ENCODE peak calls at places on chromosomes 12 and 14, in nine cellular contexts. One of them, this sample, is unnamed. For H3K4me1, the result is how much of the 10 kb centered on the place peaks cover.

GRCh38 chr14:88195676-88196075 is 127.4 kb downstream of the KCNK10 start:
- DNase-seq in vagina: no peak
- DNase-seq in body of pancreas: peak
- DNase-seq in Peyer's patch: no peak
- DNase-seq in neural progenitor cell: peak
- DNase-seq in Karpas-422: no peak
- DNase-seq in effector memory CD4-positive, alpha-beta T cell: no peak
- DNase-seq in spleen: no peak
- DNase-seq in stomach: no peak
- DNase-seq in this sample: no peak

GRCh38 chr14:88554458-88555286 is at the start of gene PTPN21:
- DNase-seq in vagina: no peak
- DNase-seq in body of pancreas: peak
- DNase-seq in Peyer's patch: no peak
- DNase-seq in neural progenitor cell: peak
- DNase-seq in Karpas-422: peak
- DNase-seq in effector memory CD4-positive, alpha-beta T cell: no peak
- DNase-seq in spleen: peak
- DNase-seq in stomach: peak
- DNase-seq in this sample: no peak

GRCh38 chr12:5480218-5480952 is 48.5 kb downstream of the NTF3 start:
- DNase-seq in vagina: no peak
- DNase-seq in body of pancreas: no peak
- DNase-seq in Peyer's patch: no peak
- DNase-seq in neural progenitor cell: peak
- DNase-seq in Karpas-422: no peak
- DNase-seq in effector memory CD4-positive, alpha-beta T cell: no peak
- DNase-seq in spleen: no peak
- DNase-seq in stomach: no peak
- DNase-seq in this sample: no peak

GRCh38 chr12:19388131-19388549 is 51.2 kb upstream of the AEBP2 start:
- DNase-seq in vagina: no peak
- DNase-seq in body of pancreas: no peak
- DNase-seq in Peyer's patch: peak
- DNase-seq in neural progenitor cell: no peak
- DNase-seq in Karpas-422: no peak
- DNase-seq in effector memory CD4-positive, alpha-beta T cell: no peak
- DNase-seq in spleen: no peak
- DNase-seq in stomach: no peak
- DNase-seq in this sample: no peak

GRCh38 chr12:69070319-69071090 is 137.5 kb upstream of the CPM start:
- DNase-seq in vagina: no peak
- DNase-seq in body of pancreas: peak
- DNase-seq in Peyer's patch: peak
- DNase-seq in neural progenitor cell: peak
- DNase-seq in Karpas-422: peak
- DNase-seq in effector memory CD4-positive, alpha-beta T cell: peak
- DNase-seq in spleen: no peak
- DNase-seq in stomach: peak
- DNase-seq in this sample: peak

GRCh38 chr12:110115675-110116074 is 8.5 kb upstream of the IFT81 start:
- DNase-seq in vagina: no peak
- DNase-seq in body of pancreas: no peak
- DNase-seq in Peyer's patch: no peak
- DNase-seq in neural progenitor cell: no peak
- DNase-seq in Karpas-422: no peak
- DNase-seq in effector memory CD4-positive, alpha-beta T cell: no peak
- DNase-seq in spleen: no peak
- DNase-seq in stomach: no peak
- DNase-seq in this sample: no peak

GRCh38 chr12:50647031-50647430 is 116.9 kb upstream of the ATF1 start:
- DNase-seq in vagina: no peak
- DNase-seq in body of pancreas: no peak
- DNase-seq in Peyer's patch: no peak
- DNase-seq in neural progenitor cell: no peak
- DNase-seq in Karpas-422: no peak
- DNase-seq in effector memory CD4-positive, alpha-beta T cell: no peak
- DNase-seq in spleen: no peak
- DNase-seq in stomach: no peak
- DNase-seq in this sample: no peak

GRCh38 chr12:52010152-52010622 is 3.4 kb downstream of the TAMALIN start:
- DNase-seq in vagina: no peak
- DNase-seq in body of pancreas: peak
- DNase-seq in Peyer's patch: no peak
- DNase-seq in neural progenitor cell: peak
- DNase-seq in Karpas-422: no peak
- DNase-seq in effector memory CD4-positive, alpha-beta T cell: no peak
- DNase-seq in spleen: peak
- DNase-seq in stomach: peak
- DNase-seq in this sample: no peak

GRCh38 chr14:99755068-99755405 is 38.2 kb upstream of the EML1 start:
- DNase-seq in vagina: no peak
- DNase-seq in body of pancreas: no peak
- DNase-seq in Peyer's patch: no peak
- DNase-seq in neural progenitor cell: no peak
- DNase-seq in Karpas-422: no peak
- DNase-seq in effector memory CD4-positive, alpha-beta T cell: no peak
- DNase-seq in spleen: no peak
- DNase-seq in stomach: no peak
- DNase-seq in this sample: no peak

GRCh38 chr12:77152623-77153193 is 87.3 kb upstream of the E2F7 start:
- DNase-seq in vagina: no peak
- DNase-seq in body of pancreas: no peak
- DNase-seq in Peyer's patch: no peak
- DNase-seq in neural progenitor cell: peak
- DNase-seq in Karpas-422: no peak
- DNase-seq in effector memory CD4-positive, alpha-beta T cell: no peak
- DNase-seq in spleen: no peak
- DNase-seq in stomach: no peak
- DNase-seq in this sample: no peak

GRCh38 chr12:19311165-19311564 is 128.1 kb upstream of the AEBP2 start:
- DNase-seq in vagina: no peak
- DNase-seq in body of pancreas: no peak
- DNase-seq in Peyer's patch: no peak
- DNase-seq in neural progenitor cell: no peak
- DNase-seq in Karpas-422: no peak
- DNase-seq in effector memory CD4-positive, alpha-beta T cell: no peak
- DNase-seq in spleen: no peak
- DNase-seq in stomach: no peak
- DNase-seq in this sample: no peak

GRCh38 chr14:21913759-21914158 is 240.1 kb upstream of the OR4E1 start:
- DNase-seq in vagina: no peak
- DNase-seq in body of pancreas: peak
- DNase-seq in Peyer's patch: peak
- DNase-seq in neural progenitor cell: peak
- DNase-seq in Karpas-422: peak
- DNase-seq in effector memory CD4-positive, alpha-beta T cell: peak
- DNase-seq in spleen: no peak
- DNase-seq in stomach: peak
- DNase-seq in this sample: peak

GRCh38 chr12:131912526-131913274 is 16.4 kb upstream of the PUS1 start:
- DNase-seq in vagina: no peak
- DNase-seq in body of pancreas: peak
- DNase-seq in Peyer's patch: peak
- DNase-seq in neural progenitor cell: no peak
- DNase-seq in Karpas-422: no peak
- DNase-seq in effector memory CD4-positive, alpha-beta T cell: no peak
- DNase-seq in spleen: no peak
- DNase-seq in stomach: peak
- DNase-seq in this sample: no peak

GRCh38 chr12:106297075-106297474 is 5.5 kb upstream of the TCP11L2 start:
- DNase-seq in vagina: no peak
- DNase-seq in body of pancreas: no peak
- DNase-seq in Peyer's patch: no peak
- DNase-seq in neural progenitor cell: no peak
- DNase-seq in Karpas-422: no peak
- DNase-seq in effector memory CD4-positive, alpha-beta T cell: no peak
- DNase-seq in spleen: no peak
- DNase-seq in stomach: no peak
- DNase-seq in this sample: no peak

GRCh38 chr12:69352904-69353303 is 4.7 kb downstream of the LYZ start:
- DNase-seq in vagina: no peak
- DNase-seq in body of pancreas: no peak
- DNase-seq in Peyer's patch: no peak
- DNase-seq in neural progenitor cell: no peak
- DNase-seq in Karpas-422: no peak
- DNase-seq in effector memory CD4-positive, alpha-beta T cell: no peak
- DNase-seq in spleen: no peak
- DNase-seq in stomach: no peak
- DNase-seq in this sample: no peak

GRCh38 chr12:104796475-104796862 is 161.6 kb downstream of the SLC41A2 start:
- DNase-seq in vagina: no peak
- DNase-seq in body of pancreas: no peak
- DNase-seq in Peyer's patch: no peak
- DNase-seq in neural progenitor cell: no peak
- DNase-seq in Karpas-422: no peak
- DNase-seq in effector memory CD4-positive, alpha-beta T cell: no peak
- DNase-seq in spleen: no peak
- DNase-seq in stomach: no peak
- DNase-seq in this sample: no peak

GRCh38 chr12:63821781-63822251 is 22.7 kb upstream of the SRGAP1 start:
- DNase-seq in vagina: no peak
- DNase-seq in body of pancreas: no peak
- DNase-seq in Peyer's patch: no peak
- DNase-seq in neural progenitor cell: no peak
- DNase-seq in Karpas-422: peak
- DNase-seq in effector memory CD4-positive, alpha-beta T cell: no peak
- DNase-seq in spleen: no peak
- DNase-seq in stomach: no peak
- DNase-seq in this sample: no peak

GRCh38 chr12:131540138-131540623 is 170.7 kb upstream of the SFSWAP start:
- DNase-seq in vagina: no peak
- DNase-seq in body of pancreas: no peak
- DNase-seq in Peyer's patch: no peak
- DNase-seq in neural progenitor cell: no peak
- DNase-seq in Karpas-422: no peak
- DNase-seq in effector memory CD4-positive, alpha-beta T cell: no peak
- DNase-seq in spleen: no peak
- DNase-seq in stomach: no peak
- DNase-seq in this sample: no peak

GRCh38 chr12:118447181-118447580 is 70.8 kb downstream of the SUDS3 start:
- DNase-seq in vagina: no peak
- DNase-seq in body of pancreas: no peak
- DNase-seq in Peyer's patch: no peak
- DNase-seq in neural progenitor cell: no peak
- DNase-seq in Karpas-422: no peak
- DNase-seq in effector memory CD4-positive, alpha-beta T cell: no peak
- DNase-seq in spleen: no peak
- DNase-seq in stomach: no peak
- DNase-seq in this sample: no peak

DNA sequence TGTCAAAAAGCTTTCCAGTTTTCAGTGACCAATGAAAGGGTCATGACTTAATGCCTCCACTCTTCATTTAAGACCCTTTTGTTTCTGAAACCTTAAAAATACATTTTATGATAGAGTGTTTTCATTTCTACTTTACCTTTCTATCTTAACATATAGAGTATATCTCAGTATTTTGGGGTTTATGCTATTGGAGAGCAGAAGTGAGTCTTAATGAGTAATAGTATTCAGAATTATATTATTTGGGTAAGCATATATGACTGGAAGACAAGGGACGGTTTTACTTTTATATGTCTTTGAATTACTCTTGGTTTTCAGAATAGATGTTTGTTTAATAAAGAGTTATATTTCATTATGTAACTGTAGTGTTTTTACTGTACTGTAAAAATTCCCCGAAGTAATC is 10.8 kb downstream of the ARHGAP5 start:
- DNase-seq in vagina: no peak
- DNase-seq in body of pancreas: no peak
- DNase-seq in Peyer's patch: no peak
- DNase-seq in neural progenitor cell: no peak
- DNase-seq in Karpas-422: no peak
- DNase-seq in effector memory CD4-positive, alpha-beta T cell: no peak
- DNase-seq in spleen: no peak
- DNase-seq in stomach: no peak
- DNase-seq in this sample: no peak
- H3K27ac ChIP-seq in vagina: no peak
- H3K27ac ChIP-seq in body of pancreas: no peak
- H3K27ac ChIP-seq in Peyer's patch: no peak
- H3K27ac ChIP-seq in neural progenitor cell: no peak
- H3K27ac ChIP-seq in Karpas-422: no peak
- H3K27ac ChIP-seq in effector memory CD4-positive, alpha-beta T cell: no peak
- H3K27ac ChIP-seq in spleen: no peak
- H3K27ac ChIP-seq in stomach: no peak
- H3K27ac ChIP-seq in this sample: no peak

GRCh38 chr12:26046203-26046602 is 78.6 kb downstream of the BHLHE41 start:
- DNase-seq in vagina: no peak
- DNase-seq in body of pancreas: no peak
- DNase-seq in Peyer's patch: no peak
- DNase-seq in neural progenitor cell: no peak
- DNase-seq in Karpas-422: no peak
- DNase-seq in effector memory CD4-positive, alpha-beta T cell: no peak
- DNase-seq in spleen: no peak
- DNase-seq in stomach: no peak
- DNase-seq in this sample: no peak
- H3K4me1 ChIP-seq in vagina: under half
- H3K4me1 ChIP-seq in body of pancreas: under half
- H3K4me1 ChIP-seq in Peyer's patch: under half
- H3K4me1 ChIP-seq in neural progenitor cell: under half
- H3K4me1 ChIP-seq in Karpas-422: under half
- H3K4me1 ChIP-seq in effector memory CD4-positive, alpha-beta T cell: under half
- H3K4me1 ChIP-seq in spleen: under half
- H3K4me1 ChIP-seq in stomach: under half
- H3K4me1 ChIP-seq in this sample: under half

GRCh38 chr14:23005861-23006534 is 3.9 kb downstream of the C14orf93 start:
- DNase-seq in vagina: no peak
- DNase-seq in body of pancreas: no peak
- DNase-seq in Peyer's patch: no peak
- DNase-seq in neural progenitor cell: no peak
- DNase-seq in Karpas-422: no peak
- DNase-seq in effector memory CD4-positive, alpha-beta T cell: no peak
- DNase-seq in spleen: no peak
- DNase-seq in stomach: no peak
- DNase-seq in this sample: no peak
- H3K27ac ChIP-seq in vagina: peak
- H3K27ac ChIP-seq in body of pancreas: peak
- H3K27ac ChIP-seq in Peyer's patch: peak
- H3K27ac ChIP-seq in neural progenitor cell: no peak
- H3K27ac ChIP-seq in Karpas-422: peak
- H3K27ac ChIP-seq in effector memory CD4-positive, alpha-beta T cell: peak
- H3K27ac ChIP-seq in spleen: peak
- H3K27ac ChIP-seq in stomach: peak
- H3K27ac ChIP-seq in this sample: peak

DNA sequence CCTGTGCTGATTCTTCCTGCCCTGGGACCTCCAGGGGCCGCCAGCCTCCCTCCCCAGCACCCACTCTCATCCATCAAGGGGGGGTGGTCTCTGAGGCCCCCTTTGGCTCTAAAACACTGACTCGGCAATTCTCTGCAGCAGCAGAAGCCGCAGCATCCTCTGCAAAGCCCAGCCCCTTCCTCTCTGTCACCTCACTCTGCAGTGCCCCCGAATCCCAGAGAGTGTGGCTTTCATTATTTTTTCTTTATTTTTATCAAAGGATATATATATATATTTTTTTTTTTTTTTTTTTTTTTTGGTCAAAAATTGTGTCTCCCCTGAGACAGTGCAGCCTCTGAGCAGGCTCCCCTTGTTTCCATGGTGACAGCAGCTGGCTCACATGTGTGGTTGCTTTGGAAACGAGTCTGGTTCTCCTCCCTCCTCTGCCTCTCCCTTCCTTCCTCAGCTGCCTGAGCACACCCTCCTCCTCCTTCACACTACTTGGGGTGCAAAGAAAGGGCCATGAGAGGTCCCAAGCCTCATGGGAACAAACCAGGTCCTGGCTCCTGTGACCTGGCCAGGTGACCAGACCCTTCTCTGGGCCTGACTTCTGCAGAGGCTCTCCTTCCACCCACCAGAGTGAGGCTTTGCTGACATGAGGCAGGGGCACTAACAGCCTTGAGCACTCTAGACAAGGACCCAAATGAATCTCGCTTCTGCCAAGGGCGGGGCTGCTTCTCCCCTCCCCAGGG is 100.5 kb downstream of the LRRC74A start:
- DNase-seq in vagina: no peak
- DNase-seq in body of pancreas: peak
- DNase-seq in Peyer's patch: no peak
- DNase-seq in neural progenitor cell: peak
- DNase-seq in Karpas-422: peak
- DNase-seq in effector memory CD4-positive, alpha-beta T cell: peak
- DNase-seq in spleen: no peak
- DNase-seq in stomach: no peak
- DNase-seq in this sample: peak
- H3K4me1 ChIP-seq in vagina: under half
- H3K4me1 ChIP-seq in body of pancreas: under half
- H3K4me1 ChIP-seq in Peyer's patch: under half
- H3K4me1 ChIP-seq in neural progenitor cell: under half
- H3K4me1 ChIP-seq in Karpas-422: half or more
- H3K4me1 ChIP-seq in effector memory CD4-positive, alpha-beta T cell: half or more
- H3K4me1 ChIP-seq in spleen: under half
- H3K4me1 ChIP-seq in stomach: under half
- H3K4me1 ChIP-seq in this sample: half or more